ENCODE peak calls at places on chromosomes 16 and 17, in ten cellular contexts. Y is GM23248, X is HCT116, E is endothelial cell of umbilical vein, C is PC-9, R is fibroblast of lung, G is PC-3, K is GM23338, B is hepatocyte, A is neural progenitor cell. N is an unnamed sample.

GRCh38 chr17:83101805-83102480 is 22.5 kb downstream of the METRNL start:
- DNase-seq in Y (peak; percentile 80), X (no peak), E (no peak), C (no peak), R (no peak), G (no peak), K (no peak), B (peak; percentile 85), A (no peak), N (no peak)

GRCh38 chr17:59373879-59374495 is 42.5 kb downstream of the YPEL2 start:
- DNase-seq in Y (peak; percentile 95), X (no peak), E (no peak), C (no peak), R (peak; percentile 46), G (no peak), K (no peak), B (peak; percentile 27), A (no peak), N (peak; percentile 51)

GRCh38 chr17:6573982-6574688 is 17.8 kb upstream of the PITPNM3 start:
- DNase-seq in Y (no peak), X (no peak), E (no peak), C (no peak), R (no peak), G (no peak), K (no peak), B (no peak), A (no peak), N (no peak)

GRCh38 chr17:17900615-17901520 is 64.1 kb upstream of the SREBF1 start:
- DNase-seq in Y (peak; percentile 94), X (peak; percentile 78), E (peak; percentile 89), C (peak; percentile 85), R (peak; percentile 95), G (peak; percentile 97), K (no peak), B (peak; percentile 66), A (no peak), N (peak; percentile 93)

GRCh38 chr17:58330997-58331814 is 2.6 kb upstream of the TSPOAP1 start:
- DNase-seq in Y (no peak), X (no peak), E (no peak), C (no peak), R (no peak), G (no peak), K (peak; percentile 47), B (no peak), A (no peak), N (no peak)

GRCh38 chr16:9489823-9490467 is 398.5 kb downstream of the HAPSTR1 start:
- DNase-seq in Y (no peak), X (no peak), E (no peak), C (no peak), R (no peak), G (no peak), K (peak; percentile 15), B (peak; percentile 21), A (peak; percentile 51), N (no peak)

GRCh38 chr16:85090166-85090565 is 22.1 kb downstream of the CIBAR2 start:
- DNase-seq in Y (no peak), X (no peak), E (no peak), C (no peak), R (peak; percentile 60), G (no peak), K (no peak), B (no peak), A (no peak), N (peak; percentile 35)

GRCh38 chr16:5328546-5328945 is 231.0 kb upstream of the EEF2KMT start:
- DNase-seq in Y (no peak), X (no peak), E (no peak), C (no peak), R (no peak), G (no peak), K (no peak), B (no peak), A (peak; percentile 9), N (no peak)

GRCh38 chr17:61291457-61292311 is 108.0 kb upstream of the TBX2 start:
- DNase-seq in Y (no peak), X (no peak), E (no peak), C (no peak), R (peak; percentile 33), G (no peak), K (no peak), B (no peak), A (no peak), N (no peak)

GRCh38 chr17:80279895-80280294 is 19.2 kb downstream of the RNF213 start:
- DNase-seq in Y (peak; percentile 93), X (no peak), E (peak; percentile 56), C (no peak), R (peak; percentile 90), G (no peak), K (no peak), B (peak; percentile 59), A (no peak), N (peak; percentile 82)

GRCh38 chr17:55577011-55577586 is 65.8 kb upstream of the SMIM36 start:
- DNase-seq in Y (peak; percentile 92), X (no peak), E (peak; percentile 61), C (no peak), R (peak; percentile 84), G (peak; percentile 71), K (no peak), B (peak; percentile 12), A (no peak), N (peak; percentile 78)

GRCh38 chr16:12470311-12471229 is 333.1 kb downstream of the CPPED1 start:
- DNase-seq in Y (no peak), X (no peak), E (peak; percentile 57), C (no peak), R (peak; percentile 79), G (no peak), K (no peak), B (no peak), A (no peak), N (peak; percentile 65)

DNA sequence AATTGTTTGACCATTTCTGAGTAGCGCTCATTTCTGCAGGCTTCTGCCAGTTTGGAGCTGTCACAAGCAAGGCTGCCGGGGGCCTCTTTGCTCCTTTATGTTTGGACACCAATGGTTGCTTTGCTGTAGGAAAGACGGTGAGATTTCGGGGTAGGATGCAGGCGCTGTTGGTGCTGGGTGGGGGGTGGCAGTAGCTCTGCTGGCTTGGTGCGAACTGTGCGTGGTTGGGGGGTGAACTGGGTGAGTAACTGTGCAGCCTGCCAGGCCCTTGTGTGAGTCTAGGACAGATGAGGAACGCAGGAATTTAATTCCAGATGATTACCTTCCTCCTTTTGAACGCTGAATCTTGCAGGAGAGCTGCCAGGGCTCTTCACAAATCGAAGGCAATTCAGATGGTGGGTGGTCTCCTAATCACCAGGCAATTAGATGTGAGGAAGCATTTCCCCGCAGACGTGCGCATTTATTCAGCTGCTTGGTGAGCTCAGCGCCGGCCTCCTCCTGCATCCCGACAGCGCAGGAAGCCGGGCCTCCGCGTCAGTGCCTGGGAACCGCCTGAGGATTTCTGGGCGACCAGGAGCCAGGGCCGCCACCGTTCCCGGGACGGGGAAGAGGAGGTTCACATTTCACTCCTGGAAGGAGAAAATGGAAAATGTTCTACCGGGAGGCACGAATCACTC is 154.4 kb downstream of the FOXL1 start:
- DNase-seq in Y (peak; percentile 77), X (no peak), E (peak; percentile 37), C (no peak), R (peak; percentile 82), G (no peak), K (peak; percentile 79), B (no peak), A (peak; percentile 81), N (peak; percentile 80)
- TF ChIP-seq EZH2 in Y (no peak), X (no peak), E (no peak), C (peak; percentile 55), R (no peak), G (no peak), K (no peak), B (no peak), A (no peak), N (no peak)

GRCh38 chr16:52515068-52515671 is 31.8 kb downstream of the TOX3 start:
- DNase-seq in Y (peak; percentile 4), X (no peak), E (no peak), C (no peak), R (no peak), G (no peak), K (peak; percentile 57), B (peak; percentile 28), A (peak; percentile 30), N (no peak)

GRCh38 chr16:52521570-52521969 is 25.4 kb downstream of the TOX3 start:
- DNase-seq in Y (no peak), X (no peak), E (no peak), C (no peak), R (no peak), G (no peak), K (peak; percentile 53), B (no peak), A (no peak), N (no peak)

GRCh38 chr16:52518884-52519283 is 28.1 kb downstream of the TOX3 start:
- DNase-seq in Y (no peak), X (no peak), E (no peak), C (no peak), R (no peak), G (no peak), K (no peak), B (no peak), A (no peak), N (no peak)
- H3K79me2 ChIP-seq in Y (no peaks in the 10 kb centered on the region), X (no peaks in the 10 kb centered on the region), E (no peaks in the 10 kb centered on the region), C (no peaks in the 10 kb centered on the region), R (no peaks in the 10 kb centered on the region), G (no peaks in the 10 kb centered on the region), K (peaks cover 71% of the 10 kb centered on the region), B (peaks cover 52% of the 10 kb centered on the region), A (peaks cover 100% of the 10 kb centered on the region), N (no peaks in the 10 kb centered on the region)

DNA sequence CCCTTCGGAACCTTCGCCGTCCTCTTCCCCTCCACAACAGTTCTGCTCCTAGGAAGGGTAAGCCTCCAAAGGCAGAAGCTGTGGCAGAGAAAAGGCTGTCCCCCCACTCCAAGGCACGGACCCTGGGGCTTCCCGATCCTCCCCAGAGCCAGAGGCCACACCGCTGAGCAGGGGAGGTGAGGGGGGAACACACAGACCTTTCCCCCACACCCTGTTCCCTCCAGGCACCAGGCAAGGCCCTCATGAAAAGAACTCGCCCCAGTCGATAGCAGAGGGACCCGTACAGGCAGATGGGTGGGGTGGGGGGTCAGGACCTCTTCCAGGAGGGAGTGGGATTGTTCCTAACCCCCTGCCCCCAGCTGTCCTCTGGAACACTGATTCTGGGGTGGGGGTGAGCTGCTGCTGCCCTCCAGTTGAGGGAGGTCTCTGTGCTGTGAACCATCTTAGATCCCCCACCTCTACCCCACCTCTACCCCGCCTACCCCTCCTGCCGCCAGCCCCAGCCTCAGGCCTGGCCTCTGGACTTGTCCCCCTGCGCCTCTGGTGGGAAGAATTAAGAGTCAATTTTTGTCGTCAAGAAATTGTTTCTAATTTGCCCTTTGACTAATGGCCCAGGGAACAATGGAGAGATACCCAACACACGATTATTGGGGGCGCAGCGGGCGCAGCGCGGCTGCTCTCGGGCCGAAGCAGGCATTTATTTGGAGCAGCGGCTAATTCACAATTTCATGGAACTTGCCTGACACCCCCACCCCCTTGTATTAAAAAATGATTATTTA is 4.6 kb upstream of the BAHCC1 start:
- DNase-seq in Y (no peak), X (no peak), E (no peak), C (no peak), R (no peak), G (no peak), K (no peak), B (no peak), A (no peak), N (no peak)
- H3K27ac ChIP-seq in Y (no peak overlapping the region), X (peak overlapping the region; percentile 11), E (no peak overlapping the region), C (no peak overlapping the region), R (no peak overlapping the region), G (no peak overlapping the region), K (no peak overlapping the region), B (peak overlapping the region; percentile 99), A (no peak overlapping the region), N (no peak overlapping the region)

GRCh38 chr17:81398855-81399451 is 3.7 kb downstream of the BAHCC1 start:
- DNase-seq in Y (peak; percentile 67), X (no peak), E (peak; percentile 39), C (no peak), R (no peak), G (peak; percentile 33), K (no peak), B (no peak), A (peak; percentile 55), N (no peak)
- TF ChIP-seq EZH2 in Y (no peak), X (no peak), E (no peak), C (no peak), R (no peak), G (no peak), K (peak; percentile 94), B (no peak), A (no peak), N (no peak)

N was measured in astrocyte.